ENCODE peak calls at places on chromosomes 13 and 19, in seven cellular contexts. C is tibial artery; V is CD8-positive, alpha-beta T cell; Y is mammary epithelial cell; O is uterus; B is CD4-positive, alpha-beta T cell; W is cardiac muscle cell. F is an unnamed sample.

GRCh38 chr19:48169585-48169973 is 565 bp downstream of the LIG1 start:
- DNase-seq in V (peak), W (peak), Y (peak), B (peak), C (peak), O (peak), F (peak)

GRCh38 chr19:11881151-11881800 is 6.3 kb upstream of the ZNF69 start:
- DNase-seq in B (peak), O (peak), V (peak), W (peak), C (peak), Y (peak), F (peak)

GRCh38 chr13:112443191-112444000 is 67.2 kb downstream of the SPACA7 start:
- DNase-seq in O (no peak), B (no peak), V (no peak), C (no peak), W (no peak), Y (no peak), F (peak)

GRCh38 chr13:44969858-44970484 is 19.3 kb downstream of the NUFIP1 start:
- DNase-seq in Y (peak), V (no peak), B (no peak), O (no peak), W (peak), C (no peak), F (peak)

GRCh38 chr13:101783554-101783953 is 331.1 kb downstream of the ITGBL1 start:
- DNase-seq in O (no peak), B (no peak), V (no peak), W (no peak), C (no peak), Y (no peak), F (no peak)

GRCh38 chr13:23671902-23672301 is 101.7 kb downstream of the TNFRSF19 start:
- DNase-seq in W (peak), O (no peak), B (no peak), Y (no peak), V (no peak), C (no peak), F (no peak)

GRCh38 chr13:101092985-101093384 is 323.3 kb downstream of the NALCN start:
- DNase-seq in C (no peak), W (no peak), Y (no peak), B (no peak), O (no peak), V (no peak), F (no peak)

GRCh38 chr13:95921485-95921884 is 131.7 kb downstream of the UGGT2 start:
- DNase-seq in O (no peak), Y (peak), B (no peak), C (no peak), W (no peak), V (no peak), F (no peak)

GRCh38 chr19:4042731-4043082 is 24.0 kb downstream of the ZBTB7A start:
- DNase-seq in B (no peak), O (no peak), Y (no peak), V (no peak), W (no peak), C (no peak), F (no peak)

DNA sequence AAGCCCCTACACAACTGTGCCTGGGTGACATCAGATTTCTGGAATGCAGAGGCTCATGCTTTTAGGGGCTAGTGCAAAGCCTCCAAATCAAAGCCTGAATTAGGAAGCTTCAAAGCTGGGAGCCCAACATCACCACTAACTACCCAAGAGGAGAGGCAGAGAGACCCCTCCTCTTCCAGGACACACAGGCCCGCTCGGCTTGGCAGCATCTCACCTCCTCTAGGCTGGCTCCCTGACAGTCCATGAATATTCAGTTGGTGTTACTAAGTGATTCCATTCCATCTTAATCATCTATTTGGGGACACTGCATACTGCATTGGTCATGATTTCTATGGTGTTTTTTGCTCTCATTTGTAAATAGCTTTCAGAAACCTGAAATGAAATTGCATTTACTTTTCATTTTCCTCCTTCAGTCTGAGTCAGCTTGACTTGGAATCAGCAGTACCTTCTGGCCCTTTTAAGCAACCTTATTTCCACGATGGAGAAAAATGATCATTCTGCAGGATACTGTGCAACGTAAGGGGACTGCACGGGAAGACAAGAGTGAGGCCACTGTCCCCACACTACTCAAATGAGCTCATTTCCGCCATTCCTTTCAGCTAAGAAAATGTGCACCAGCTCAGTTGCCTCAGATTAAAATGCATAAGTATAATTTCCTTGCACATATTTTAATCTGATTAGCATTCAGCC is 219.8 kb downstream of the RFC3 start:
- DNase-seq in W (no peak), C (no peak), Y (no peak), B (no peak), O (no peak), V (no peak), F (no peak)
- H3K27ac ChIP-seq in W (no peak), C (no peak), Y (no peak), B (no peak), O (no peak), V (no peak), F (peak)

GRCh38 chr19:934197-934840 is 8.5 kb downstream of the ARID3A start:
- DNase-seq in C (no peak), V (no peak), Y (no peak), W (no peak), B (no peak), O (no peak), F (no peak)
- H3K27ac ChIP-seq in C (peak), V (no peak), Y (no peak), W (peak), B (no peak), O (peak), F (no peak)

DNA sequence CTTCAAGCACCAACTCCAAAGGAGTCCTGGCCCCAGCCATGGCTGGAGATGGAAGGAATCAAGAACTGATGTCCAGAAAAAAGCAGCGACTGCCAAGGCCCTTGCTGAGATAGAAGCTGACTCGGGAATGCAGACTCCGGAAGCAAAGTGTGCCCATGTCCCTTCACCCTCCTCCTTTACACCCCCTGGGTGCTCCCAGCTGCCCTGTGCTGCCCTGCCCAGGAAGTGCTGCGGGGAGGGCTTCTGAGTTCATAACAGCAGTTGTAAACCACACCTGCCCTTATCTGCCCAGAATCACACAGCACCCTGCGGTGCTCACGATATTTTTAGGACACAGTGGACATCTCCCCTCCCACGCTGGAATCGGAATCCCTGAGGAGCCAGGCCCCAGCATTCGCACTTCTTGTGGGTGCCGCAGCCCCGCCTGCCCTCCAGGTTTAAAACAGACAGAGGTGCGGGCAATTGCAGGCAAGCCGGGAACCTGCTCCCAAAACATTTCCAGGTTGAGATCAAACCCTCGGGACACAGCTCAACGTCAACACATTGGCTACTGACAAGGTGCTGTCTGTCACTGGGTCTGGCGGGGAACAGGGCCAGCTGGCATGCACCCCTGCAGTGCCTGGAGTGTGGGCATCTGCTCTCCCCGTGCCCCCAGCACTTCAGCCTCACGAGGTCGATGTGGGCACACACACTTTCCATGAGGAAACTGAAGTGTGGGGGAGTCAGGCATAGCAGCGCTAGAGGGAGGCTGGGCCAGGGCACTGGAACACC is 36.9 kb downstream of the RAB20 start:
- DNase-seq in W (no peak), V (no peak), Y (peak), O (no peak), B (no peak), C (peak), F (no peak)
- H3K27ac ChIP-seq in W (no peak), V (no peak), Y (no peak), O (no peak), B (no peak), C (peak), F (no peak)

GRCh38 chr19:2819540-2820111 is at the start of gene ZNF554:
- DNase-seq in C (peak), W (peak), Y (peak), V (peak), B (peak), O (peak), F (peak)
- H3K27ac ChIP-seq in C (peak), W (peak), Y (peak), V (peak), B (no peak), O (peak), F (no peak)

F was measured in Karpas-422.